ENCODE peak calls at places on chromosomes 11 and 22, in nine cellular contexts. J is right lobe of liver, K is breast epithelium, N is left lung, U is A549, H is AG10803, R is astrocyte of the cerebellum, Z is fibroblast of the aortic adventitia, E is MM.1S. P is an unnamed sample.

GRCh38 chr22:36383110-36383581 is 4.6 kb downstream of the MYH9 start:
- DNase-seq in H (peak), J (no peak), R (peak), Z (peak), U (no peak), E (peak), N (no peak), K (peak), P (peak)

GRCh38 chr11:15602042-15602441 is 487.3 kb downstream of the INSC start:
- DNase-seq in Z (no peak), N (no peak), U (no peak), H (no peak), E (no peak), K (no peak), R (no peak), J (no peak), P (no peak)

GRCh38 chr11:41461057-41461681 is 1.7 kb upstream of the LRRC4C start:
- DNase-seq in U (no peak), R (no peak), K (no peak), H (no peak), Z (peak), N (no peak), J (no peak), E (peak), P (peak)

GRCh38 chr11:18012314-18012905 is 437 bp downstream of the SERGEF start:
- DNase-seq in U (peak), R (no peak), K (no peak), Z (peak), N (no peak), E (no peak), J (no peak), H (peak), P (peak)

GRCh38 chr11:108193725-108194124 is 28.7 kb downstream of the NPAT start:
- DNase-seq in J (no peak), U (no peak), H (no peak), E (no peak), Z (no peak), R (no peak), K (no peak), N (no peak), P (no peak)

GRCh38 chr11:93905384-93905783 is 55.0 kb upstream of the VSTM5 start:
- DNase-seq in Z (peak), E (no peak), U (no peak), N (no peak), R (peak), H (peak), J (no peak), K (no peak), P (peak)

GRCh38 chr11:123454796-123455195 is 24.7 kb downstream of the GRAMD1B start:
- DNase-seq in U (no peak), K (no peak), E (no peak), Z (no peak), J (no peak), R (no peak), H (no peak), N (no peak), P (no peak)

GRCh38 chr11:107591446-107592236 is 694 bp downstream of the ELMOD1 start:
- DNase-seq in Z (no peak), N (peak), R (no peak), K (no peak), E (peak), U (peak), J (peak), H (peak), P (no peak)

GRCh38 chr22:22111267-22111751 is 128.7 kb upstream of the TOP3B start:
- DNase-seq in U (peak), Z (peak), K (no peak), N (no peak), E (no peak), H (peak), R (peak), J (no peak), P (peak)

GRCh38 chr11:104916442-104916841 is 18.2 kb upstream of the CASP12 start:
- DNase-seq in K (no peak), R (no peak), H (no peak), U (no peak), E (no peak), Z (no peak), J (no peak), N (no peak), P (no peak)

GRCh38 chr11:18720086-18720810 is 5.7 kb downstream of the IGSF22 start:
- DNase-seq in H (peak), J (no peak), N (no peak), R (no peak), Z (peak), E (no peak), U (no peak), K (no peak), P (no peak)

GRCh38 chr11:108302121-108302785 is 79.4 kb downstream of the ATM start:
- DNase-seq in J (no peak), N (no peak), U (no peak), R (no peak), Z (no peak), E (no peak), H (peak), K (no peak), P (peak)

GRCh38 chr22:48942698-48943566 is 884.7 kb downstream of the BRD1 start:
- DNase-seq in J (no peak), N (peak), H (no peak), Z (no peak), K (no peak), R (no peak), U (no peak), E (no peak), P (no peak)

GRCh38 chr22:37032535-37033460 is 13.3 kb downstream of the MPST start:
- DNase-seq in J (peak), Z (peak), K (peak), R (no peak), H (peak), U (peak), E (no peak), N (peak), P (peak)

DNA sequence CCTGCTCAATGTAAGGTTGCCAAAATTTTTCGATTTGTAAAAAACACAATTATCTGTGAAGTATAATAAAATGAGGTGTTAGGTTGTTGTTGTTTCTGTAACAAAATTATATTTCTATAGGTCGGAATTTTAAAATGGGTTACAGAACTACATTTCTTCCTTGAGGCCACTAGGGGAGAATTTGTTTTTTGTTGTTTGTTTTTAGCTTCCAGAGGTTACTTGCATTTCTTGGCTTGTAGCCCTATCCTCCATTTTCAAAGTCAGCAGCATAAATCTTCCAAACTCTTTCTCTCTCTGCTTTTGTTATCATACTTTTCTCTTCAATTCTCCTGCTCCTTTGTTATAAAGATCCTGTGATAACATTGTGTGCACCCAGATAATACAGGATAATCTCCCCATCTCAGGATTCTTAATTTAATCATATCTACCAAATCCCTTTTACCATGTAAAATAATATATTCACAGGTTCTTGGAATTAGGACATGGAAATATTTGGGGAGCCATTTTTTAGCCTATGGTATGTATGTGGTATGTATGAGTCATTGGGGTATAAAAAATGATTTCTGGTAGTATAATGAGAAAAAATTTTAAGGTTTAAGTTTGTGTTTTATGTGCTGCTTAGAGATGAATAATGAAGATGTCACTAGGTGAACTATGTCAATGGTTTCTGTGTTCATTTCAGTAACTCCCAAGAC is 9.4 kb upstream of the PATL1 start:
- DNase-seq in Z (no peak), J (no peak), E (no peak), R (no peak), H (peak), U (no peak), N (no peak), K (no peak), P (peak)
- TF ChIP-seq CTCF in Z (peak), J (no peak), E (no peak), R (no peak), H (no peak), U (no peak), N (no peak), K (no peak), P (peak)

GRCh38 chr11:67032830-67033555 is 10.1 kb downstream of the SYT12 start:
- DNase-seq in H (peak), E (no peak), Z (peak), U (peak), J (no peak), N (no peak), R (peak), K (peak), P (peak)
- H3K4me3 ChIP-seq in H (no peak), E (no peak), Z (no peak), U (no peak), J (no peak), N (no peak), R (no peak), K (peak), P (no peak)

GRCh38 chr11:88469828-88470227 is 132.3 kb upstream of the CTSC start:
- DNase-seq in K (no peak), H (no peak), U (no peak), R (no peak), E (no peak), N (no peak), J (no peak), Z (no peak), P (no peak)

GRCh38 chr11:88478136-88478785 is 140.7 kb upstream of the CTSC start:
- DNase-seq in R (no peak), K (no peak), U (no peak), J (no peak), Z (no peak), E (no peak), H (no peak), N (no peak), P (no peak)

GRCh38 chr11:88475991-88476418 is 138.5 kb upstream of the CTSC start:
- DNase-seq in Z (peak), R (no peak), N (no peak), K (no peak), U (no peak), E (no peak), H (peak), J (no peak), P (no peak)

GRCh38 chr11:88480217-88480616 is 142.7 kb upstream of the CTSC start:
- DNase-seq in R (peak), K (no peak), E (no peak), Z (peak), N (no peak), H (peak), J (no peak), U (no peak), P (peak)

DNA sequence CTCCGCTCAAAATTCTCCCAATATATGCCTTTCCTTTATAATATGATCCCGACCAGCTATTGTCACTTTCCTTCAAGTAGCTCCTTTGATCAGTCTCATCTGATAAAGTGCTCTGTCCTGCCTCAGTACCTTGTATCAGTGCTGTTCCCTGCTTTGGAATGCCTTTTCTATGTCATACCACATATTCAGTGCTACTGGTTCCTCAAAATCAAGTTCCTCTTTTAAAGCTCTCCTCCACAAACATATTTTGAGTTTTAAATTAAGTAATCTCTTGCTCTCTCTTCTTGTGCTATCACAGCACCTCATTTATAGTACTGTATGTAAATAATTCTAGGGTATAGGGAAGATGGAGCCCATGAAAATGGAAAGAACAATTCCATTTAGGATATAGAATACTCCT is 137.1 kb upstream of the CTSC start:
- DNase-seq in R (no peak), E (no peak), Z (no peak), N (no peak), J (no peak), H (no peak), K (no peak), U (no peak), P (no peak)
- TF ChIP-seq CTCF in R (no peak), E (no peak), Z (no peak), N (no peak), J (no peak), H (no peak), K (no peak), U (no peak), P (no peak)

DNA sequence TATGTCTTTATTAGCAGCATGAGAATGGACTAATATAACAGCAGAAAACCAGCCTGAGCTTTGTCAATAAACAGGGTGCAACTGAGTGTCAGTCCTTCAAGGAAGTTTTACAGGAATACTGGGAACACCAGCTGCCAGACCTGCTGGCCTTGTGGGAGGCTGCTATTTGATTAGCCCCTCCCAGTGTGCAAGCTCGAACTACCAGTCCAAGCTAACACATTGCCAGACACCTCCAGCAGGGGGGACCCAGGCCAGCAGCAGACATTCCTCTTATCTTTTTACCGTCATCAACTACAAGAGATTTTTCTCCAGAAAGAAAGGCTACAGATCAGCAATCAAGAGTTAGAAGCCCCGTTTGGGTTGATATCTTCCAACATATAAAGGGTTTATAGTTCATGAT is 942.8 kb upstream of the TENM4 start:
- DNase-seq in E (no peak), Z (no peak), H (no peak), U (no peak), R (no peak), K (no peak), J (no peak), N (no peak), P (no peak)
- H3K4me3 ChIP-seq in E (no peak), Z (no peak), H (no peak), U (no peak), R (no peak), K (no peak), J (no peak), N (no peak), P (no peak)

P was measured in fibroblast of pulmonary artery.